ENCODE peak calls at places on chromosome 16, in six cellular contexts. One of them, this sample, is unnamed.

GRCh38 chr16:81473561-81473960 is 29.0 kb downstream of the CMIP start:
- DNase-seq in Ammon's horn: no peak
- DNase-seq in iPS-NIHi11: no peak
- DNase-seq in foreskin fibroblast: no peak
- DNase-seq in EH: no peak
- DNase-seq in tibial nerve: no peak
- DNase-seq in this sample: no peak

GRCh38 chr16:47213761-47214440 is 70.2 kb upstream of the NETO2 start:
- DNase-seq in tibial nerve: no peak
- DNase-seq in EH: peak
- DNase-seq in foreskin fibroblast: peak
- DNase-seq in iPS-NIHi11: no peak
- DNase-seq in Ammon's horn: no peak
- DNase-seq in this sample: no peak

GRCh38 chr16:66255647-66256046 is 110.8 kb upstream of the CDH5 start:
- DNase-seq in foreskin fibroblast: no peak
- DNase-seq in Ammon's horn: no peak
- DNase-seq in tibial nerve: no peak
- DNase-seq in iPS-NIHi11: no peak
- DNase-seq in EH: no peak
- DNase-seq in this sample: no peak

GRCh38 chr16:450800-451512 is 25.5 kb downstream of the RAB11FIP3 start:
- DNase-seq in foreskin fibroblast: no peak
- DNase-seq in Ammon's horn: no peak
- DNase-seq in EH: no peak
- DNase-seq in iPS-NIHi11: peak
- DNase-seq in tibial nerve: no peak
- DNase-seq in this sample: no peak

GRCh38 chr16:80287674-80288073 is 253.1 kb upstream of the DYNLRB2 start:
- DNase-seq in Ammon's horn: no peak
- DNase-seq in iPS-NIHi11: no peak
- DNase-seq in tibial nerve: no peak
- DNase-seq in foreskin fibroblast: no peak
- DNase-seq in EH: peak
- DNase-seq in this sample: no peak

GRCh38 chr16:16778322-16778721 is 399.4 kb downstream of the NPIPA7 start:
- DNase-seq in Ammon's horn: no peak
- DNase-seq in tibial nerve: no peak
- DNase-seq in iPS-NIHi11: no peak
- DNase-seq in EH: no peak
- DNase-seq in foreskin fibroblast: no peak
- DNase-seq in this sample: no peak

GRCh38 chr16:57284206-57284951 is at the start of gene PLLP:
- DNase-seq in tibial nerve: no peak
- DNase-seq in Ammon's horn: peak
- DNase-seq in foreskin fibroblast: peak
- DNase-seq in iPS-NIHi11: peak
- DNase-seq in EH: peak
- DNase-seq in this sample: peak

GRCh38 chr16:3839402-3840184 is 40.9 kb downstream of the CREBBP start:
- DNase-seq in EH: no peak
- DNase-seq in Ammon's horn: no peak
- DNase-seq in foreskin fibroblast: no peak
- DNase-seq in tibial nerve: no peak
- DNase-seq in iPS-NIHi11: no peak
- DNase-seq in this sample: no peak

GRCh38 chr16:72480926-72481325 is 309.0 kb upstream of the PMFBP1 start:
- DNase-seq in EH: peak
- DNase-seq in tibial nerve: no peak
- DNase-seq in iPS-NIHi11: no peak
- DNase-seq in foreskin fibroblast: no peak
- DNase-seq in Ammon's horn: no peak
- DNase-seq in this sample: no peak

This sample was measured in posterior cingulate gyrus.